ENCODE peak calls at places on chromosome 1, in ten cellular contexts. One of them, this sample, is unnamed.

GRCh38 chr1:227429447-227430359 is 111.4 kb upstream of the CDC42BPA start:
- DNase-seq in WTC11: no peak
- DNase-seq in NCI-H1417: peak
- DNase-seq in fibroblast of lung: peak
- DNase-seq in brain microvascular endothelial cell: peak
- DNase-seq in NCI-H460: no peak
- DNase-seq in amniotic stem cell: no peak
- DNase-seq in GM12864: no peak
- DNase-seq in memory B cell: no peak
- DNase-seq in neural crest cell: no peak
- DNase-seq in this sample: peak

GRCh38 chr1:190170321-190170720 is 307.3 kb downstream of the BRINP3 start:
- DNase-seq in WTC11: no peak
- DNase-seq in NCI-H1417: no peak
- DNase-seq in fibroblast of lung: peak
- DNase-seq in brain microvascular endothelial cell: no peak
- DNase-seq in NCI-H460: no peak
- DNase-seq in amniotic stem cell: no peak
- DNase-seq in GM12864: no peak
- DNase-seq in memory B cell: no peak
- DNase-seq in neural crest cell: no peak
- DNase-seq in this sample: no peak

GRCh38 chr1:36383240-36383639 is 2.5 kb downstream of the STK40 start:
- DNase-seq in WTC11: no peak
- DNase-seq in NCI-H1417: no peak
- DNase-seq in fibroblast of lung: no peak
- DNase-seq in brain microvascular endothelial cell: no peak
- DNase-seq in NCI-H460: no peak
- DNase-seq in amniotic stem cell: no peak
- DNase-seq in GM12864: no peak
- DNase-seq in memory B cell: no peak
- DNase-seq in neural crest cell: no peak
- DNase-seq in this sample: no peak

GRCh38 chr1:3030663-3031381 is 9.6 kb downstream of the ACTRT2 start:
- DNase-seq in WTC11: no peak
- DNase-seq in NCI-H1417: no peak
- DNase-seq in fibroblast of lung: no peak
- DNase-seq in brain microvascular endothelial cell: no peak
- DNase-seq in NCI-H460: no peak
- DNase-seq in amniotic stem cell: no peak
- DNase-seq in GM12864: no peak
- DNase-seq in memory B cell: no peak
- DNase-seq in neural crest cell: no peak
- DNase-seq in this sample: no peak

GRCh38 chr1:38584408-38585037 is 275.0 kb downstream of the RRAGC start:
- DNase-seq in WTC11: no peak
- DNase-seq in NCI-H1417: no peak
- DNase-seq in fibroblast of lung: no peak
- DNase-seq in brain microvascular endothelial cell: no peak
- DNase-seq in NCI-H460: no peak
- DNase-seq in amniotic stem cell: no peak
- DNase-seq in GM12864: no peak
- DNase-seq in memory B cell: no peak
- DNase-seq in neural crest cell: no peak
- DNase-seq in this sample: no peak

GRCh38 chr1:202858789-202859414 is 30.0 kb downstream of the RABIF start:
- DNase-seq in WTC11: no peak
- DNase-seq in NCI-H1417: no peak
- DNase-seq in fibroblast of lung: no peak
- DNase-seq in brain microvascular endothelial cell: no peak
- DNase-seq in NCI-H460: no peak
- DNase-seq in amniotic stem cell: no peak
- DNase-seq in GM12864: no peak
- DNase-seq in memory B cell: no peak
- DNase-seq in neural crest cell: no peak
- DNase-seq in this sample: no peak

GRCh38 chr1:116569776-116570357 is 959 bp downstream of the CD58 start:
- DNase-seq in WTC11: no peak
- DNase-seq in NCI-H1417: peak
- DNase-seq in fibroblast of lung: peak
- DNase-seq in brain microvascular endothelial cell: no peak
- DNase-seq in NCI-H460: peak
- DNase-seq in amniotic stem cell: no peak
- DNase-seq in GM12864: no peak
- DNase-seq in memory B cell: peak
- DNase-seq in neural crest cell: no peak
- DNase-seq in this sample: peak

GRCh38 chr1:227357229-227358078 is 39.2 kb upstream of the CDC42BPA start:
- DNase-seq in WTC11: peak
- DNase-seq in NCI-H1417: no peak
- DNase-seq in fibroblast of lung: peak
- DNase-seq in brain microvascular endothelial cell: peak
- DNase-seq in NCI-H460: peak
- DNase-seq in amniotic stem cell: peak
- DNase-seq in GM12864: no peak
- DNase-seq in memory B cell: no peak
- DNase-seq in neural crest cell: no peak
- DNase-seq in this sample: peak